ENCODE peak calls at places on chromosomes 5 and 9, in four cellular contexts. One of them, this sample, is unnamed.

GRCh38 chr5:75670571-75670970 is 46.7 kb downstream of the POC5 start:
- DNase-seq in A549: no peak
- DNase-seq in brain microvascular endothelial cell: no peak
- DNase-seq in heart left ventricle: no peak
- DNase-seq in this sample: no peak

GRCh38 chr5:158026248-158027031 is 167.5 kb upstream of the CLINT1 start:
- DNase-seq in heart left ventricle: no peak
- DNase-seq in A549: no peak
- DNase-seq in brain microvascular endothelial cell: no peak
- DNase-seq in this sample: no peak

GRCh38 chr5:66864240-66864884 is 268.2 kb downstream of the MAST4 start:
- DNase-seq in brain microvascular endothelial cell: peak
- DNase-seq in A549: peak
- DNase-seq in heart left ventricle: no peak
- DNase-seq in this sample: no peak

GRCh38 chr5:124908603-124909451 is 162.4 kb upstream of the ZNF608 start:
- DNase-seq in brain microvascular endothelial cell: no peak
- DNase-seq in heart left ventricle: no peak
- DNase-seq in A549: no peak
- DNase-seq in this sample: no peak

GRCh38 chr9:133199648-133200321 is 9.3 kb downstream of the OBP2B start:
- DNase-seq in brain microvascular endothelial cell: no peak
- DNase-seq in A549: no peak
- DNase-seq in heart left ventricle: peak
- DNase-seq in this sample: no peak

GRCh38 chr5:178468196-178468685 is 122.0 kb downstream of the COL23A1 start:
- DNase-seq in A549: no peak
- DNase-seq in heart left ventricle: no peak
- DNase-seq in brain microvascular endothelial cell: no peak
- DNase-seq in this sample: peak

GRCh38 chr5:16713386-16713928 is 96.7 kb upstream of the RETREG1 start:
- DNase-seq in heart left ventricle: no peak
- DNase-seq in A549: no peak
- DNase-seq in brain microvascular endothelial cell: peak
- DNase-seq in this sample: no peak

GRCh38 chr5:155728146-155728856 is 598.7 kb upstream of the SGCD start:
- DNase-seq in A549: peak
- DNase-seq in brain microvascular endothelial cell: peak
- DNase-seq in heart left ventricle: peak
- DNase-seq in this sample: no peak

GRCh38 chr5:5126444-5126843 is 13.7 kb upstream of the ADAMTS16 start:
- DNase-seq in A549: peak
- DNase-seq in brain microvascular endothelial cell: no peak
- DNase-seq in heart left ventricle: no peak
- DNase-seq in this sample: no peak

GRCh38 chr9:124280176-124280691 is 22.5 kb downstream of the NEK6 start:
- DNase-seq in A549: no peak
- DNase-seq in heart left ventricle: peak
- DNase-seq in brain microvascular endothelial cell: peak
- DNase-seq in this sample: no peak

GRCh38 chr9:71624728-71625127 is 143.6 kb downstream of the CEMIP2 start:
- DNase-seq in A549: no peak
- DNase-seq in brain microvascular endothelial cell: no peak
- DNase-seq in heart left ventricle: no peak
- DNase-seq in this sample: no peak
- TF ChIP-seq CTCF in A549: no peak
- TF ChIP-seq CTCF in brain microvascular endothelial cell: peak
- TF ChIP-seq CTCF in heart left ventricle: no peak
- TF ChIP-seq CTCF in this sample: no peak

GRCh38 chr9:69045821-69046220 is 10.3 kb downstream of the FXN start:
- DNase-seq in brain microvascular endothelial cell: no peak
- DNase-seq in heart left ventricle: no peak
- DNase-seq in A549: no peak
- DNase-seq in this sample: no peak

GRCh38 chr9:69046723-69047122 is 11.2 kb downstream of the FXN start:
- DNase-seq in heart left ventricle: no peak
- DNase-seq in A549: no peak
- DNase-seq in brain microvascular endothelial cell: no peak
- DNase-seq in this sample: no peak

GRCh38 chr9:69040646-69041045 is 5.1 kb downstream of the FXN start:
- DNase-seq in A549: no peak
- DNase-seq in heart left ventricle: no peak
- DNase-seq in brain microvascular endothelial cell: no peak
- DNase-seq in this sample: no peak

GRCh38 chr9:69047331-69047730 is 11.8 kb downstream of the FXN start:
- DNase-seq in heart left ventricle: no peak
- DNase-seq in brain microvascular endothelial cell: no peak
- DNase-seq in A549: no peak
- DNase-seq in this sample: no peak

GRCh38 chr9:69044226-69045219 is 9.0 kb downstream of the FXN start:
- DNase-seq in heart left ventricle: peak
- DNase-seq in A549: no peak
- DNase-seq in brain microvascular endothelial cell: peak
- DNase-seq in this sample: no peak
- H3K27ac ChIP-seq in heart left ventricle: no peak
- H3K27ac ChIP-seq in A549: no peak
- H3K27ac ChIP-seq in brain microvascular endothelial cell: no peak
- H3K27ac ChIP-seq in this sample: no peak

GRCh38 chr5:7592910-7593309 is 197.0 kb downstream of the ADCY2 start:
- DNase-seq in brain microvascular endothelial cell: no peak
- DNase-seq in heart left ventricle: no peak
- DNase-seq in A549: no peak
- DNase-seq in this sample: no peak
- TF ChIP-seq CTCF in brain microvascular endothelial cell: no peak
- TF ChIP-seq CTCF in heart left ventricle: no peak
- TF ChIP-seq CTCF in A549: peak
- TF ChIP-seq CTCF in this sample: no peak

GRCh38 chr5:55829956-55830355 is 21.2 kb upstream of the IL31RA start:
- DNase-seq in heart left ventricle: no peak
- DNase-seq in brain microvascular endothelial cell: no peak
- DNase-seq in A549: no peak
- DNase-seq in this sample: no peak

GRCh38 chr5:55836191-55836590 is 15.0 kb upstream of the IL31RA start:
- DNase-seq in brain microvascular endothelial cell: no peak
- DNase-seq in heart left ventricle: no peak
- DNase-seq in A549: no peak
- DNase-seq in this sample: no peak

DNA sequence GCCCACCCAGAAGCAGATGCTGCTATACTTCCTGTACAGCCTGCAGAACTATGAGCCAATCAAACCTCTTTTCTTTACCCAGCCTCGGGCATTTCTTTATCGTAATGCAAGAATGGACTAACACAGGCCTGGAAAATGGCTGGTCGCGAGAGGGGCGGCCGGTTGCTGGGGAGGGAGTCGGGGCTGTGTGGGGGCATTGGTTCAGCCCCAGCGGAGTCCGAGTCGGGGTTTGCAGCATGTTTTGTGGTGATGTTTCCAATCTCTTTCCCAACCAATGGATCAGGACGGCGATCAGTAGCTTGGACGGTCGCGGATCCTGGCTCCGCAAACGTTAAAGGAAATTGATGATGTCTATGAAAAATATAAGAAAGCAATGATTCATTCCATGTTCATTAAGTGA is 18.7 kb upstream of the IL31RA start:
- DNase-seq in A549: no peak
- DNase-seq in brain microvascular endothelial cell: no peak
- DNase-seq in heart left ventricle: no peak
- DNase-seq in this sample: no peak
- H3K27ac ChIP-seq in A549: no peak
- H3K27ac ChIP-seq in brain microvascular endothelial cell: no peak
- H3K27ac ChIP-seq in heart left ventricle: no peak
- H3K27ac ChIP-seq in this sample: no peak

GRCh38 chr9:13447551-13448422 is 168.3 kb upstream of the MPDZ start:
- DNase-seq in brain microvascular endothelial cell: no peak
- DNase-seq in heart left ventricle: no peak
- DNase-seq in A549: no peak
- DNase-seq in this sample: no peak

GRCh38 chr9:13445123-13445522 is 165.6 kb upstream of the MPDZ start:
- DNase-seq in brain microvascular endothelial cell: no peak
- DNase-seq in heart left ventricle: no peak
- DNase-seq in A549: no peak
- DNase-seq in this sample: no peak

GRCh38 chr9:13448482-13448881 is 169.0 kb upstream of the MPDZ start:
- DNase-seq in A549: no peak
- DNase-seq in heart left ventricle: no peak
- DNase-seq in brain microvascular endothelial cell: no peak
- DNase-seq in this sample: no peak

GRCh38 chr9:13446261-13446660 is 166.8 kb upstream of the MPDZ start:
- DNase-seq in A549: no peak
- DNase-seq in brain microvascular endothelial cell: no peak
- DNase-seq in heart left ventricle: no peak
- DNase-seq in this sample: no peak

GRCh38 chr9:13446935-13447334 is 167.4 kb upstream of the MPDZ start:
- DNase-seq in A549: no peak
- DNase-seq in heart left ventricle: no peak
- DNase-seq in brain microvascular endothelial cell: no peak
- DNase-seq in this sample: no peak
- TF ChIP-seq CTCF in A549: peak
- TF ChIP-seq CTCF in heart left ventricle: peak
- TF ChIP-seq CTCF in brain microvascular endothelial cell: no peak
- TF ChIP-seq CTCF in this sample: no peak

DNA sequence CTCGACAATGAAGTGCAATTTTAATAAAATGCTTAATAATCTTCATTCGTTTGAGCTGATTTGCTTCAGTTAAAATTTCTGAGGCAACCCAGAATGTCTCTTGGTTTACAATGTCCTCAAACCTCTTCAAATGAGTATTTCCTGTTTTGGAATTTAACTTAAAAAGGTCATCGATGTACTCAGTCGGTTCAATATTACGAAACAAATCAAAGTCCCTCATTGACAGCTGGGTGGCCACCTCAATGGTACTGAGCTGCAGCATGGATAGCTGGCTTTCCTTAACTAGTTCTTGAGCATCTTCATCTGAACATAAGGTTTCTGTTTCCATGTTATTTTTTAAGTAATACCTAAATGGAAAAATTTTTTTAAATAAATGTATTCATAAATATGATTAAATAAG is 173.3 kb downstream of the RAPGEF6 start:
- DNase-seq in brain microvascular endothelial cell: no peak
- DNase-seq in heart left ventricle: no peak
- DNase-seq in A549: no peak
- DNase-seq in this sample: no peak
- H3K27ac ChIP-seq in brain microvascular endothelial cell: no peak
- H3K27ac ChIP-seq in heart left ventricle: no peak
- H3K27ac ChIP-seq in A549: no peak
- H3K27ac ChIP-seq in this sample: no peak

GRCh38 chr5:140835622-140836510 is 1.8 kb downstream of the PCDHA7 start:
- DNase-seq in A549: no peak
- DNase-seq in brain microvascular endothelial cell: no peak
- DNase-seq in heart left ventricle: no peak
- DNase-seq in this sample: no peak

GRCh38 chr5:140842798-140843733 is 2.1 kb downstream of the PCDHA8 start:
- DNase-seq in heart left ventricle: no peak
- DNase-seq in A549: no peak
- DNase-seq in brain microvascular endothelial cell: no peak
- DNase-seq in this sample: no peak

DNA sequence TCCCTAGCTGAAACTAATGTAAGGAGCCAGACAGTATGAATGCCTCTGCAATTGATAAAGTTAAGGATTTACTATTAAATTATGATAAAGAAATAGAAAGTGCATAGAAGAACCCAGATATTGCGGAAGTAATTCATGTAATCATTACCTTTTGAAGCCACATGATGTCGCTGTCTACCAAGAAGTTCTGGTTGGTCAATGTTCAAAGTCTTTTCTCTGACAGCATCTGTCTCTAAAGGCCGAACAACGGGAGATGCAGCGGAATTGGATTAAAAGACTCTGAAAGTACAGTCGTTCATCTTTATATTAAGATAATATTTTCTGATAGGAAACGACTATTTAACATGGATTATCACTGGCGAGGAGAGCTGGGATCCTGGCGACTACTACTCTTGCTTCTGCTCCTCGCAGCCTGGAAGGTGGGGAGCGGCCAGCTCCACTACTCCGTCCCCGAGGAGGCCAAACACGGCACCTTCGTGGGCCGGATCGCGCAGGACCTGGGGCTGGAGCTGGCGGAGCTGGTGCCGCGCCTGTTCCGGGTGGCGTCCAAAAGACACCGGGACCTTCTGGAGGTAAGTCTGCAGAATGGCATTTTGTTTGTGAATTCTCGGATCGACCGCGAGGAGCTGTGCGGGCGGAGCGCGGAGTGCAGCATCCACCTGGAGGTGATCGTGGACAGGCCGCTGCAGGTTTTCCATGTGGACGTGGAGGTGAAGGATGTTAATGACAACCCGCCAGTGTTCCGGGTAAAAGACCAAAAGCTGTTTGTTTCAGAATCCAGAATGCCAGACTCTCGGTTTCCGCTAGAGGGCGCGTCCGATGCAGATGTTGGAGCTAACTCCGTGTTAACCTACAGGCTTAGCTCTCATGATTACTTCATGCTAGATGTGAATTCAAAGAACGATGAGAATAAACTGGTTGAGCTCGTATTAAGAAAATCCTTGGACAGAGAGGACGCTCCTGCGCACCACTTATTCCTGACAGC is at the start of gene PCDHA8:
- DNase-seq in A549: peak
- DNase-seq in heart left ventricle: no peak
- DNase-seq in brain microvascular endothelial cell: no peak
- DNase-seq in this sample: no peak
- TF ChIP-seq CTCF in A549: peak
- TF ChIP-seq CTCF in heart left ventricle: no peak
- TF ChIP-seq CTCF in brain microvascular endothelial cell: peak
- TF ChIP-seq CTCF in this sample: no peak